ENCODE peak calls at places on chromosomes 4 and X, in four cellular contexts. Q is iPS-NIHi11, O is HCT116, D is T47D. J is an unnamed sample.

GRCh38 chrX:103250977-103251376 is 4.0 kb downstream of the TCEAL8 start:
- DNase-seq in Q (no peak), O (no peak), D (peak), J (no peak)

GRCh38 chr4:15776871-15777648 is 1.1 kb upstream of the CD38 start:
- DNase-seq in Q (no peak), D (no peak), O (no peak), J (no peak)

GRCh38 chr4:142043509-142043908 is 407.1 kb downstream of the IL15 start:
- DNase-seq in O (no peak), D (no peak), Q (no peak), J (no peak)

GRCh38 chrX:152520653-152521052 is 69.5 kb upstream of the GABRA3 start:
- DNase-seq in D (no peak), O (no peak), Q (no peak), J (no peak)

GRCh38 chr4:18020145-18020670 is 1.3 kb downstream of the LCORL start:
- DNase-seq in O (no peak), Q (no peak), D (peak), J (no peak)

GRCh38 chr4:153234923-153235322 is 30.7 kb downstream of the TRIM2 start:
- DNase-seq in Q (no peak), D (no peak), O (peak), J (no peak)

GRCh38 chrX:104315555-104315954 is 60.8 kb upstream of the ESX1 start:
- DNase-seq in O (no peak), D (no peak), Q (no peak), J (no peak)

GRCh38 chr4:165874072-165874798 is 1.2 kb downstream of the TLL1 start:
- DNase-seq in D (peak), Q (peak), O (no peak), J (peak)

GRCh38 chr4:124873361-124874171 is 161.0 kb upstream of the ANKRD50 start:
- DNase-seq in D (no peak), O (no peak), Q (peak), J (no peak)